ENCODE peak calls at places on chromosomes 1 and 21, in nine cellular contexts. One of them, this sample, is unnamed.

GRCh38 chr1:65068202-65069011 is 79.6 kb upstream of the AK4 start:
- DNase-seq in mammary epithelial cell: peak
- DNase-seq in K562: peak
- DNase-seq in IMR-90: peak
- DNase-seq in PC-9: no peak
- DNase-seq in HCT116: no peak
- DNase-seq in mesenchymal stem cell: peak
- DNase-seq in astrocyte: no peak
- DNase-seq in fibroblast of lung: peak
- DNase-seq in this sample: no peak

GRCh38 chr21:34583926-34584563 is 30.9 kb downstream of the RCAN1 start:
- DNase-seq in PC-9: no peak
- DNase-seq in IMR-90: no peak
- DNase-seq in astrocyte: no peak
- DNase-seq in HCT116: no peak
- DNase-seq in mammary epithelial cell: no peak
- DNase-seq in K562: no peak
- DNase-seq in mesenchymal stem cell: no peak
- DNase-seq in fibroblast of lung: no peak
- DNase-seq in this sample: no peak

GRCh38 chr1:7808253-7808844 is 24.3 kb downstream of the PER3 start:
- DNase-seq in K562: peak
- DNase-seq in HCT116: peak
- DNase-seq in astrocyte: peak
- DNase-seq in fibroblast of lung: peak
- DNase-seq in IMR-90: peak
- DNase-seq in mesenchymal stem cell: peak
- DNase-seq in mammary epithelial cell: peak
- DNase-seq in PC-9: no peak
- DNase-seq in this sample: no peak

GRCh38 chr1:16187748-16188401 is 24.6 kb downstream of the ARHGEF19 start:
- DNase-seq in IMR-90: peak
- DNase-seq in mesenchymal stem cell: peak
- DNase-seq in astrocyte: peak
- DNase-seq in fibroblast of lung: peak
- DNase-seq in PC-9: peak
- DNase-seq in mammary epithelial cell: peak
- DNase-seq in HCT116: no peak
- DNase-seq in K562: peak
- DNase-seq in this sample: peak

GRCh38 chr1:155910621-155911121 is 478 bp downstream of the RIT1 start:
- DNase-seq in astrocyte: peak
- DNase-seq in fibroblast of lung: peak
- DNase-seq in K562: peak
- DNase-seq in PC-9: peak
- DNase-seq in mesenchymal stem cell: peak
- DNase-seq in IMR-90: peak
- DNase-seq in HCT116: no peak
- DNase-seq in mammary epithelial cell: peak
- DNase-seq in this sample: peak

GRCh38 chr1:6358757-6359567 is 34.6 kb downstream of the ACOT7 start:
- DNase-seq in K562: no peak
- DNase-seq in IMR-90: peak
- DNase-seq in fibroblast of lung: peak
- DNase-seq in astrocyte: peak
- DNase-seq in mesenchymal stem cell: peak
- DNase-seq in mammary epithelial cell: peak
- DNase-seq in HCT116: no peak
- DNase-seq in PC-9: peak
- DNase-seq in this sample: no peak

GRCh38 chr1:5975133-5975880 is 16.9 kb downstream of the NPHP4 start:
- DNase-seq in mammary epithelial cell: peak
- DNase-seq in fibroblast of lung: peak
- DNase-seq in mesenchymal stem cell: peak
- DNase-seq in HCT116: no peak
- DNase-seq in K562: peak
- DNase-seq in IMR-90: peak
- DNase-seq in astrocyte: peak
- DNase-seq in PC-9: peak
- DNase-seq in this sample: peak

GRCh38 chr21:27329255-27329851 is 362.5 kb upstream of the ADAMTS5 start:
- DNase-seq in PC-9: no peak
- DNase-seq in mammary epithelial cell: no peak
- DNase-seq in fibroblast of lung: peak
- DNase-seq in IMR-90: peak
- DNase-seq in mesenchymal stem cell: peak
- DNase-seq in astrocyte: no peak
- DNase-seq in HCT116: no peak
- DNase-seq in K562: no peak
- DNase-seq in this sample: no peak

GRCh38 chr21:42626171-42626570 is 27.2 kb upstream of the PDE9A start:
- DNase-seq in mesenchymal stem cell: no peak
- DNase-seq in astrocyte: no peak
- DNase-seq in PC-9: no peak
- DNase-seq in K562: no peak
- DNase-seq in IMR-90: no peak
- DNase-seq in fibroblast of lung: no peak
- DNase-seq in mammary epithelial cell: no peak
- DNase-seq in HCT116: no peak
- DNase-seq in this sample: no peak

GRCh38 chr21:44534688-44535087 is 5.3 kb downstream of the KRTAP10-1 start:
- DNase-seq in mammary epithelial cell: no peak
- DNase-seq in IMR-90: no peak
- DNase-seq in K562: no peak
- DNase-seq in astrocyte: no peak
- DNase-seq in mesenchymal stem cell: no peak
- DNase-seq in HCT116: no peak
- DNase-seq in fibroblast of lung: no peak
- DNase-seq in PC-9: no peak
- DNase-seq in this sample: no peak

GRCh38 chr1:184531296-184531695 is 144.5 kb downstream of the C1orf21 start:
- DNase-seq in mammary epithelial cell: no peak
- DNase-seq in IMR-90: peak
- DNase-seq in astrocyte: no peak
- DNase-seq in mesenchymal stem cell: no peak
- DNase-seq in fibroblast of lung: no peak
- DNase-seq in PC-9: no peak
- DNase-seq in K562: no peak
- DNase-seq in HCT116: no peak
- DNase-seq in this sample: no peak

GRCh38 chr1:184533049-184533448 is 146.2 kb downstream of the C1orf21 start:
- DNase-seq in mesenchymal stem cell: no peak
- DNase-seq in K562: no peak
- DNase-seq in mammary epithelial cell: no peak
- DNase-seq in IMR-90: no peak
- DNase-seq in fibroblast of lung: no peak
- DNase-seq in PC-9: no peak
- DNase-seq in astrocyte: no peak
- DNase-seq in HCT116: no peak
- DNase-seq in this sample: no peak

GRCh38 chr1:184530226-184530625 is 143.4 kb downstream of the C1orf21 start:
- DNase-seq in K562: no peak
- DNase-seq in IMR-90: no peak
- DNase-seq in fibroblast of lung: no peak
- DNase-seq in astrocyte: no peak
- DNase-seq in mesenchymal stem cell: no peak
- DNase-seq in mammary epithelial cell: no peak
- DNase-seq in PC-9: no peak
- DNase-seq in HCT116: no peak
- DNase-seq in this sample: no peak

GRCh38 chr1:184533915-184534314 is 147.1 kb downstream of the C1orf21 start:
- DNase-seq in K562: no peak
- DNase-seq in fibroblast of lung: no peak
- DNase-seq in HCT116: no peak
- DNase-seq in IMR-90: no peak
- DNase-seq in mammary epithelial cell: no peak
- DNase-seq in astrocyte: no peak
- DNase-seq in mesenchymal stem cell: no peak
- DNase-seq in PC-9: no peak
- DNase-seq in this sample: no peak

DNA sequence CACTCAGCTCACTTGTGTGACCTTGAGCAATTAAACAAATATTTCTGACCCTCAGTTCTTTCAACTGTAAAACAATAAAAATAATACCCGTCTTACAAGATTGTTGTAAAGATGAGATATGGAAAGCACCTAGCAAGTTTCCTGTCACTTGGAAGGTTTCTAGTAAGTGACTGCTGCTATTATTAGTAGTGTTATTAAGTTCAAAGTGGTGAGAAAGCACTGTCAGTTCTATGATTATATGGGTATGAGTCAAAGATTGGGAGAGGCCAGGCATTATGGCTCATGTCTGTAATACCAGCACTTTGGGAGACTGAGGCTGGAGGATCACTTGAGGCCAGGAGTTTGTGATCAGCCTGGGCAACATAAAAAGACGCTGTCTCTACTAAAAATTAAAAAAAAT is 145.4 kb downstream of the C1orf21 start:
- DNase-seq in astrocyte: no peak
- DNase-seq in mammary epithelial cell: peak
- DNase-seq in HCT116: no peak
- DNase-seq in PC-9: no peak
- DNase-seq in mesenchymal stem cell: no peak
- DNase-seq in IMR-90: no peak
- DNase-seq in fibroblast of lung: no peak
- DNase-seq in K562: no peak
- DNase-seq in this sample: no peak
- H2AFZ ChIP-seq in astrocyte: no peak
- H2AFZ ChIP-seq in mammary epithelial cell: no peak
- H2AFZ ChIP-seq in HCT116: no peak
- H2AFZ ChIP-seq in PC-9: no peak
- H2AFZ ChIP-seq in mesenchymal stem cell: no peak
- H2AFZ ChIP-seq in IMR-90: no peak
- H2AFZ ChIP-seq in fibroblast of lung: no peak
- H2AFZ ChIP-seq in K562: no peak
- H2AFZ ChIP-seq in this sample: no peak

GRCh38 chr1:78491311-78492071 is 717 bp downstream of the PTGFR start:
- DNase-seq in fibroblast of lung: peak
- DNase-seq in mesenchymal stem cell: peak
- DNase-seq in PC-9: peak
- DNase-seq in HCT116: no peak
- DNase-seq in astrocyte: peak
- DNase-seq in K562: no peak
- DNase-seq in IMR-90: peak
- DNase-seq in mammary epithelial cell: peak
- DNase-seq in this sample: peak
- H2AFZ ChIP-seq in fibroblast of lung: peak
- H2AFZ ChIP-seq in mesenchymal stem cell: peak
- H2AFZ ChIP-seq in PC-9: peak
- H2AFZ ChIP-seq in HCT116: no peak
- H2AFZ ChIP-seq in astrocyte: peak
- H2AFZ ChIP-seq in K562: no peak
- H2AFZ ChIP-seq in IMR-90: peak
- H2AFZ ChIP-seq in mammary epithelial cell: peak
- H2AFZ ChIP-seq in this sample: no peak

GRCh38 chr1:150322310-150322709 is 977 bp downstream of the PRPF3 start:
- DNase-seq in mesenchymal stem cell: peak
- DNase-seq in K562: no peak
- DNase-seq in fibroblast of lung: peak
- DNase-seq in IMR-90: peak
- DNase-seq in HCT116: no peak
- DNase-seq in mammary epithelial cell: peak
- DNase-seq in PC-9: no peak
- DNase-seq in astrocyte: no peak
- DNase-seq in this sample: no peak
- H2AFZ ChIP-seq in mesenchymal stem cell: no peak
- H2AFZ ChIP-seq in K562: no peak
- H2AFZ ChIP-seq in fibroblast of lung: no peak
- H2AFZ ChIP-seq in IMR-90: no peak
- H2AFZ ChIP-seq in HCT116: no peak
- H2AFZ ChIP-seq in mammary epithelial cell: no peak
- H2AFZ ChIP-seq in PC-9: no peak
- H2AFZ ChIP-seq in astrocyte: no peak
- H2AFZ ChIP-seq in this sample: no peak

DNA sequence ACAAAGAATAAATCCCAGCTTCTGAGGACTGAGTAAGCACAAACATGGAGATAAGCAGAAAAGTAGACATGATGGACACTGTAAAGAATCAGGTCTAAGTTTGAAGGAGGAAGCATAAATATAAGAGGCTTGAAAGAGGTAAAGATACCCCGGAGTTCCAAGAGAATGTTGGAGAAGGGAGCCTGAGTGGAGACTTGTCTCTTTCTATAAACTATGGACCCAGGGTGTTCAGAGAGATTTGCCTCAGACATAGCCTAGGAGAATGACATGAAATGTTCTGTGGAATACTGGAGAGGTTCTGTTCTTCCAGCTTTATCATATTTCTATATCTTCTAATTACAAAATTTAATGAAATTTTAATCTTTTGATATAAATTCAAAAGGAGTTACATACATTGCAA is 554.3 kb upstream of the B3GALT2 start:
- DNase-seq in fibroblast of lung: no peak
- DNase-seq in mammary epithelial cell: no peak
- DNase-seq in IMR-90: no peak
- DNase-seq in mesenchymal stem cell: no peak
- DNase-seq in astrocyte: no peak
- DNase-seq in K562: no peak
- DNase-seq in HCT116: no peak
- DNase-seq in PC-9: no peak
- DNase-seq in this sample: no peak
- H2AFZ ChIP-seq in fibroblast of lung: no peak
- H2AFZ ChIP-seq in mammary epithelial cell: no peak
- H2AFZ ChIP-seq in IMR-90: no peak
- H2AFZ ChIP-seq in mesenchymal stem cell: no peak
- H2AFZ ChIP-seq in astrocyte: no peak
- H2AFZ ChIP-seq in K562: no peak
- H2AFZ ChIP-seq in HCT116: no peak
- H2AFZ ChIP-seq in PC-9: no peak
- H2AFZ ChIP-seq in this sample: no peak

DNA sequence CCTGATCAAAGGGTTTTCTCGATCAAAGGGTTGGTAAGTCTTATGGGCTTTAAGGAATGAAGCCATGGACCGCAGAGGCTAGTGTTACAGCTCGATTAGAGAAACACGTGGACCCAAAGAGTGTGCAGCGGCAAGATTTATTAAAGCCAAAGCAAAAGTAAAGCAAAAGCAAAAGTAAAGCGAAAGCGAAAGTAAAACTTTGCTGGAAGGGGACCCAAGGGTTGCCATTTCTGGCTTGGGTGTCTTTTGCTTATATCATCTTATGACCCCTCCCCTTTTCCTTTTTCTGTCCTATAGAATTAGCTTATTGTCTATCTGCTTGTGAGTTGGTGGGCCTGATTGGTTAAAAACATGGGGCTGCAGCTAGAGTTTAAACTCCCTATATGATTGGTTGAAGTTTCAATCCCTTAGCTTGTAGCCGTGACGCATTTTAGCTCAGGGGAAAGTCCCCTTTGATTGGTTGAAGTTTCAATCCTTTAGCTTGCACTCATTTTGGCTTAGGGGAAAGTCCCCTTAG is 957.0 kb downstream of the AMY1C start:
- DNase-seq in HCT116: no peak
- DNase-seq in K562: peak
- DNase-seq in mammary epithelial cell: no peak
- DNase-seq in PC-9: peak
- DNase-seq in astrocyte: no peak
- DNase-seq in IMR-90: no peak
- DNase-seq in fibroblast of lung: no peak
- DNase-seq in mesenchymal stem cell: peak
- DNase-seq in this sample: no peak
- H2AFZ ChIP-seq in HCT116: no peak
- H2AFZ ChIP-seq in K562: peak
- H2AFZ ChIP-seq in mammary epithelial cell: peak
- H2AFZ ChIP-seq in PC-9: peak
- H2AFZ ChIP-seq in astrocyte: no peak
- H2AFZ ChIP-seq in IMR-90: no peak
- H2AFZ ChIP-seq in fibroblast of lung: no peak
- H2AFZ ChIP-seq in mesenchymal stem cell: no peak
- H2AFZ ChIP-seq in this sample: peak